ENCODE peak calls at places on chromosome 22, in eight cellular contexts. S is activated T-cell treated with anti-CD3 and anti-CD28 coated beads for 1 hour, E is M059J, G is RPMI7951, A is adrenal gland, O is mucosa of gallbladder, C is psoas muscle, R is NCI-H69. L is an unnamed sample.

GRCh38 chr22:24156146-24156914 is 25.0 kb upstream of the SUSD2 start:
- DNase-seq in A (no peak), R (peak), E (peak), S (peak), G (peak), O (no peak), C (peak), L (peak)

GRCh38 chr22:20636075-20636812 is 128.8 kb downstream of the MED15 start:
- DNase-seq in O (no peak), S (no peak), R (no peak), G (no peak), C (no peak), E (no peak), A (no peak), L (no peak)

GRCh38 chr22:23500508-23501208 is 79.4 kb downstream of the IGLL1 start:
- DNase-seq in O (no peak), A (no peak), S (no peak), R (peak), E (no peak), G (no peak), C (peak), L (no peak)

GRCh38 chr22:39519681-39520053 is 695 bp upstream of the ATF4 start:
- DNase-seq in S (no peak), A (no peak), G (peak), R (peak), E (peak), C (peak), O (peak), L (peak)

GRCh38 chr22:42427211-42427610 is 5.0 kb downstream of the NFAM1 start:
- DNase-seq in R (peak), O (no peak), C (no peak), A (no peak), S (no peak), E (no peak), G (no peak), L (no peak)

GRCh38 chr22:26922804-26923203 is 265.4 kb downstream of the MIAT start:
- DNase-seq in A (no peak), C (no peak), E (no peak), O (no peak), R (no peak), S (no peak), G (no peak), L (no peak)

GRCh38 chr22:45203150-45203974 is 37.3 kb downstream of the KIAA0930 start:
- DNase-seq in E (no peak), A (peak), O (no peak), C (peak), G (no peak), S (no peak), R (no peak), L (no peak)

GRCh38 chr22:50292643-50293440 is 14.6 kb downstream of the PLXNB2 start:
- DNase-seq in G (no peak), R (no peak), O (no peak), S (no peak), C (no peak), E (no peak), A (no peak), L (no peak)

GRCh38 chr22:44381761-44382454 is 69.2 kb upstream of the SHISAL1 start:
- DNase-seq in C (peak), O (no peak), R (no peak), G (no peak), S (no peak), A (no peak), E (no peak), L (no peak)

GRCh38 chr22:23196165-23196564 is 15.9 kb downstream of the BCR start:
- DNase-seq in R (peak), O (no peak), A (no peak), C (no peak), G (no peak), E (no peak), S (no peak), L (no peak)

GRCh38 chr22:30178180-30179126 is 68.1 kb downstream of the LIF start:
- DNase-seq in C (no peak), A (no peak), G (no peak), R (no peak), O (no peak), S (no peak), E (no peak), L (peak)

GRCh38 chr22:23282089-23282501 is 101.8 kb downstream of the BCR start:
- DNase-seq in O (peak), S (no peak), E (peak), R (no peak), A (peak), C (peak), G (peak), L (peak)

GRCh38 chr22:25062378-25063095 is 110.0 kb downstream of the KIAA1671 start:
- DNase-seq in E (no peak), G (no peak), R (no peak), C (peak), O (no peak), A (no peak), S (peak), L (no peak)

GRCh38 chr22:19038164-19038546 is 84.1 kb downstream of the DGCR2 start:
- DNase-seq in A (no peak), C (no peak), O (no peak), R (no peak), S (no peak), G (no peak), E (no peak), L (no peak)

GRCh38 chr22:30704978-30705377 is 10.3 kb downstream of the OSBP2 start:
- DNase-seq in R (peak), S (no peak), O (no peak), A (no peak), G (no peak), C (no peak), E (no peak), L (no peak)

GRCh38 chr22:32053165-32053755 is 10.2 kb downstream of the SLC5A1 start:
- DNase-seq in C (no peak), G (no peak), S (no peak), R (no peak), E (no peak), O (no peak), A (no peak), L (no peak)

GRCh38 chr22:48057116-48057835 is 1294.8 kb downstream of the TBC1D22A start:
- DNase-seq in O (no peak), S (no peak), G (no peak), A (no peak), C (no peak), R (no peak), E (no peak), L (no peak)

GRCh38 chr22:44918166-44918924 is 91.5 kb downstream of the PHF21B start:
- DNase-seq in O (no peak), A (no peak), R (no peak), G (no peak), C (peak), S (no peak), E (no peak), L (no peak)

GRCh38 chr22:28710112-28710888 is 30.7 kb upstream of the TTC28 start:
- DNase-seq in C (no peak), A (no peak), O (no peak), E (peak), S (no peak), R (peak), G (peak), L (peak)

GRCh38 chr22:32754413-32755041 is 47.0 kb upstream of the TIMP3 start:
- DNase-seq in C (peak), E (peak), S (no peak), G (peak), A (no peak), O (no peak), R (no peak), L (peak)

GRCh38 chr22:32852346-32853251 is 51.1 kb downstream of the TIMP3 start:
- DNase-seq in E (no peak), R (no peak), O (peak), S (no peak), G (no peak), A (peak), C (peak), L (peak)